ENCODE peak calls at places on chromosome 13, in seven cellular contexts. X is NCI-H1436, Q is fibroblast of lung, U is cerebellar nuclear complex, S is osteoblast, V is fibroblast of the aortic adventitia, G is NCI-H1048. R is an unnamed sample.

GRCh38 chr13:80341771-80342271 is 895 bp upstream of the SPRY2 start:
- DNase-seq in Q (peak), U (no peak), G (peak), X (peak), V (peak), S (peak), R (no peak)

GRCh38 chr13:95357875-95358274 is 56.6 kb upstream of the ABCC4 start:
- DNase-seq in X (no peak), V (no peak), S (no peak), U (no peak), G (no peak), Q (no peak), R (no peak)

GRCh38 chr13:112061367-112062046 is 5.4 kb upstream of the SOX1 start:
- DNase-seq in V (no peak), X (no peak), S (peak), U (no peak), G (no peak), Q (no peak), R (no peak)

GRCh38 chr13:92512852-92513251 is 713.8 kb upstream of the GPC6 start:
- DNase-seq in G (no peak), U (no peak), V (no peak), Q (no peak), S (no peak), X (no peak), R (no peak)

GRCh38 chr13:48398450-48399095 is 14.3 kb downstream of the LPAR6 start:
- DNase-seq in S (no peak), V (peak), X (no peak), U (no peak), Q (no peak), G (no peak), R (no peak)

GRCh38 chr13:34762312-34762711 is 179.8 kb upstream of the NBEA start:
- DNase-seq in U (no peak), V (peak), S (no peak), G (no peak), X (no peak), Q (peak), R (no peak)

GRCh38 chr13:19618925-19619324 is 14.5 kb upstream of the MPHOSPH8 start:
- DNase-seq in U (no peak), Q (peak), G (no peak), S (peak), V (peak), X (no peak), R (no peak)

GRCh38 chr13:30696278-30697176 is 38.8 kb upstream of the ALOX5AP start:
- DNase-seq in U (no peak), Q (no peak), V (no peak), X (no peak), G (no peak), S (no peak), R (no peak)

GRCh38 chr13:74132768-74133656 is 1.2 kb downstream of the KLF12 start:
- DNase-seq in V (no peak), S (peak), U (no peak), Q (peak), X (no peak), G (no peak), R (no peak)

GRCh38 chr13:52615817-52616216 is 26.4 kb upstream of the HNRNPA1L2 start:
- DNase-seq in S (peak), G (no peak), X (no peak), U (no peak), Q (no peak), V (no peak), R (peak)

GRCh38 chr13:23695711-23696512 is 125.7 kb downstream of the TNFRSF19 start:
- DNase-seq in X (no peak), V (no peak), U (no peak), G (no peak), S (no peak), Q (no peak), R (no peak)

GRCh38 chr13:30091035-30091434 is 216.3 kb downstream of the KATNAL1 start:
- DNase-seq in Q (no peak), V (no peak), G (no peak), X (no peak), S (no peak), U (no peak), R (no peak)

GRCh38 chr13:30718661-30719520 is 16.5 kb upstream of the ALOX5AP start:
- DNase-seq in S (peak), V (peak), Q (peak), U (no peak), X (no peak), G (no peak), R (no peak)

GRCh38 chr13:33197551-33197971 is 88.0 kb downstream of the STARD13 start:
- DNase-seq in V (no peak), Q (peak), G (no peak), X (no peak), U (no peak), S (no peak), R (no peak)

GRCh38 chr13:34738251-34739170 is 203.6 kb upstream of the NBEA start:
- DNase-seq in Q (no peak), S (no peak), U (no peak), G (no peak), X (no peak), V (no peak), R (no peak)

GRCh38 chr13:74444161-74444571 is 310.0 kb upstream of the KLF12 start:
- DNase-seq in U (no peak), S (no peak), Q (no peak), X (no peak), G (peak), V (peak), R (no peak)

GRCh38 chr13:37657134-37657533 is 58.6 kb upstream of the POSTN start:
- DNase-seq in U (no peak), Q (peak), X (no peak), S (no peak), G (no peak), V (peak), R (no peak)

GRCh38 chr13:27631665-27632064 is 10.0 kb downstream of the POLR1D start:
- DNase-seq in X (no peak), Q (no peak), S (no peak), V (no peak), U (no peak), G (no peak), R (no peak)

GRCh38 chr13:112641456-112641855 is 48.4 kb upstream of the ATP11A start:
- DNase-seq in Q (no peak), V (no peak), G (no peak), S (no peak), U (no peak), X (no peak), R (no peak)

GRCh38 chr13:111253334-111253872 is 67.0 kb upstream of the TEX29 start:
- DNase-seq in S (peak), U (no peak), Q (peak), V (peak), G (no peak), X (no peak), R (no peak)

GRCh38 chr13:75788494-75788991 is 152.4 kb downstream of the LMO7 start:
- DNase-seq in V (peak), X (no peak), G (no peak), U (no peak), Q (peak), S (no peak), R (no peak)

GRCh38 chr13:110568649-110569048 is 7.1 kb upstream of the RAB20 start:
- DNase-seq in V (no peak), S (no peak), U (no peak), Q (no peak), G (no peak), X (no peak), R (no peak)

GRCh38 chr13:29619995-29620394 is 24.5 kb upstream of the SLC7A1 start:
- DNase-seq in S (no peak), Q (no peak), V (peak), G (no peak), X (no peak), U (no peak), R (no peak)

GRCh38 chr13:48506092-48506701 is 26.7 kb downstream of the RCBTB2 start:
- DNase-seq in V (no peak), S (no peak), Q (no peak), U (peak), G (no peak), X (no peak), R (no peak)

GRCh38 chr13:87122551-87122950 is 548.6 kb upstream of the SLITRK5 start:
- DNase-seq in U (no peak), Q (no peak), S (no peak), X (no peak), V (peak), G (no peak), R (no peak)

GRCh38 chr13:110232756-110233155 is 74.2 kb downstream of the COL4A1 start:
- DNase-seq in X (no peak), Q (peak), S (no peak), U (no peak), G (no peak), V (no peak), R (no peak)

GRCh38 chr13:100434010-100434763 is 154.4 kb downstream of the GGACT start:
- DNase-seq in Q (peak), G (no peak), V (peak), X (no peak), U (no peak), S (no peak), R (no peak)

GRCh38 chr13:38914070-38914469 is 76.6 kb downstream of the STOML3 start:
- DNase-seq in V (no peak), G (no peak), U (no peak), X (no peak), S (no peak), Q (no peak), R (peak)

GRCh38 chr13:100875392-100876043 is 200.9 kb upstream of the TMTC4 start:
- DNase-seq in Q (peak), U (no peak), G (no peak), V (peak), X (no peak), S (peak), R (no peak)

GRCh38 chr13:65292488-65292901 is 1937.6 kb downstream of the PCDH9 start:
- DNase-seq in X (no peak), S (no peak), Q (peak), U (no peak), G (no peak), V (peak), R (no peak)

GRCh38 chr13:34817246-34817645 is 124.8 kb upstream of the NBEA start:
- DNase-seq in V (no peak), X (no peak), Q (no peak), U (no peak), S (no peak), G (peak), R (peak)

GRCh38 chr13:99417151-99417820 is 84.0 kb upstream of the TM9SF2 start:
- DNase-seq in U (no peak), X (no peak), G (no peak), S (no peak), V (no peak), Q (no peak), R (no peak)

GRCh38 chr13:48295271-48295670 is 8.3 kb upstream of the RB1 start:
- DNase-seq in V (no peak), Q (no peak), S (no peak), X (no peak), G (no peak), U (no peak), R (no peak)

GRCh38 chr13:113991191-113991669 is 17.4 kb upstream of the C13orf46 start:
- DNase-seq in V (no peak), S (no peak), G (no peak), X (no peak), Q (no peak), U (no peak), R (no peak)

GRCh38 chr13:36764957-36765356 is 54.1 kb upstream of the RFXAP start:
- DNase-seq in X (no peak), S (peak), Q (no peak), U (no peak), G (no peak), V (no peak), R (peak)